ENCODE peak calls at places on chromosomes 16 and 17, in nine cellular contexts. Z, O, N, Y, E, L, B, I and H are unnamed samples.

GRCh38 chr16:48326937-48327336 is 58.3 kb downstream of the SIAH1 start:
- DNase-seq in L (no peak), I (no peak), E (no peak), B (no peak), N (no peak), Z (no peak), O (no peak), Y (no peak), H (no peak)

GRCh38 chr17:29526322-29526721 is 40.5 kb downstream of the ABHD15 start:
- DNase-seq in B (no peak), E (no peak), N (no peak), Y (no peak), Z (no peak), I (no peak), O (no peak), L (no peak), H (no peak)

GRCh38 chr16:12083625-12084024 is 107.1 kb downstream of the SNX29 start:
- DNase-seq in N (no peak), O (no peak), Z (no peak), L (no peak), B (no peak), Y (no peak), I (no peak), E (no peak), H (no peak)

GRCh38 chr16:75754126-75754525 is 27.8 kb upstream of the CPHXL start:
- DNase-seq in O (no peak), L (peak), Z (peak), Y (no peak), N (no peak), B (no peak), I (no peak), E (no peak), H (no peak)

GRCh38 chr17:78356163-78356713 is 3.6 kb downstream of the SOCS3 start:
- DNase-seq in I (no peak), N (peak), L (peak), B (peak), E (no peak), Z (peak), Y (peak), O (peak), H (peak)

GRCh38 chr16:4511441-4512082 is 27.0 kb downstream of the CDIP1 start:
- DNase-seq in Y (no peak), B (peak), L (peak), N (no peak), I (peak), Z (peak), O (no peak), E (peak), H (peak)

GRCh38 chr17:49266233-49266632 is 35.6 kb upstream of the PHOSPHO1 start:
- DNase-seq in Z (no peak), Y (no peak), I (no peak), O (no peak), N (no peak), L (no peak), E (no peak), B (no peak), H (no peak)

GRCh38 chr17:17663160-17664072 is 17.8 kb upstream of the RAI1 start:
- DNase-seq in N (peak), E (peak), B (peak), L (peak), O (no peak), Y (peak), I (no peak), Z (peak), H (peak)

GRCh38 chr16:60123387-60124023 is 1389.4 kb upstream of the GOT2 start:
- DNase-seq in I (no peak), L (no peak), E (no peak), Y (no peak), B (no peak), Z (no peak), N (no peak), O (no peak), H (no peak)

GRCh38 chr16:50396770-50397525 is 28.2 kb upstream of the BRD7 start:
- DNase-seq in Y (no peak), Z (no peak), B (no peak), L (no peak), E (no peak), I (peak), N (no peak), O (no peak), H (no peak)

GRCh38 chr16:84379731-84380369 is 11.5 kb downstream of the ATP2C2 start:
- DNase-seq in Y (no peak), O (no peak), E (no peak), Z (no peak), B (no peak), N (no peak), I (no peak), L (no peak), H (peak)

GRCh38 chr17:64739316-64740058 is 77.4 kb upstream of the SMURF2 start:
- DNase-seq in N (no peak), O (no peak), Y (no peak), B (no peak), L (no peak), E (no peak), Z (no peak), I (peak), H (no peak)

GRCh38 chr17:12977008-12977751 is 40.6 kb downstream of the ELAC2 start:
- DNase-seq in E (no peak), I (no peak), L (no peak), O (no peak), Z (no peak), Y (no peak), B (no peak), N (no peak), H (no peak)

GRCh38 chr16:66662445-66663194 is 33.9 kb downstream of the CMTM4 start:
- DNase-seq in N (no peak), Y (no peak), Z (no peak), L (no peak), B (no peak), O (no peak), E (no peak), I (no peak), H (no peak)

GRCh38 chr17:1298616-1299015 is 19.2 kb downstream of the TRARG1 start:
- DNase-seq in B (no peak), Y (peak), N (peak), I (no peak), O (no peak), L (no peak), E (peak), Z (peak), H (no peak)

GRCh38 chr16:11213373-11213772 is 42.6 kb downstream of the SOCS1 start:
- DNase-seq in O (no peak), Y (no peak), L (no peak), Z (no peak), N (no peak), B (no peak), I (no peak), E (no peak), H (no peak)

GRCh38 chr16:85649978-85650863 is 37.1 kb downstream of the GSE1 start:
- DNase-seq in O (no peak), N (no peak), B (no peak), L (no peak), Y (no peak), E (peak), I (no peak), Z (no peak), H (no peak)